ENCODE peak calls at places on chromosomes 6 and 20, in four cellular contexts. V, A, G and Y are unnamed samples.
A peak's percentile ranks its signal among the peaks of the same experiment; 100 is the strongest.

GRCh38 chr6:48429610-48430009 is 318.6 kb upstream of the PTCHD4 start:
- DNase-seq in G (no peak), V (no peak), A (no peak), Y (no peak)

GRCh38 chr6:166476634-166477215 is 94.0 kb upstream of the MPC1 start:
- DNase-seq in A (no peak), V (no peak), G (no peak), Y (no peak)

GRCh38 chr6:85468326-85468725 is 18.4 kb downstream of the NT5E start:
- DNase-seq in A (no peak), G (no peak), V (no peak), Y (no peak)

GRCh38 chr6:16239090-16239797 is 857 bp downstream of the GMPR start:
- DNase-seq in A (peak; percentile 48), G (no peak), V (peak; percentile 75), Y (peak; percentile 98)

GRCh38 chr20:2800590-2801458 is at the start of gene CPXM1:
- DNase-seq in V (no peak), G (no peak), A (peak; percentile 82), Y (no peak)

GRCh38 chr6:31775633-31776263 is 1.4 kb downstream of the VWA7 start:
- DNase-seq in A (no peak), G (no peak), V (no peak), Y (no peak)

GRCh38 chr20:50513169-50514034 is 3.2 kb downstream of the PTPN1 start:
- DNase-seq in G (no peak), V (no peak), A (no peak), Y (no peak)

GRCh38 chr20:45935416-45936046 is 1.0 kb downstream of the PCIF1 start:
- DNase-seq in A (no peak), G (no peak), V (no peak), Y (no peak)

GRCh38 chr6:16238057-16238657 is at the start of gene GMPR:
- DNase-seq in G (peak; percentile 58), V (peak; percentile 86), A (peak; percentile 81), Y (peak; percentile 81)